ENCODE peak calls at places on chromosomes 4 and X, in nine cellular contexts. U, D, T, L, Q, M, N, V and J are unnamed samples.

GRCh38 chr4:7157140-7157488 is 35.2 kb upstream of the SORCS2 start:
- DNase-seq in T (no peak), Q (no peak), L (no peak), V (no peak), M (no peak), D (no peak), N (no peak), U (no peak), J (no peak)

GRCh38 chrX:124984140-124984813 is 335.4 kb upstream of the TEX13C start:
- DNase-seq in N (no peak), Q (no peak), U (no peak), V (no peak), M (no peak), D (no peak), T (no peak), L (no peak), J (no peak)

GRCh38 chr4:87974856-87975462 is 555 bp upstream of the SPP1 start:
- DNase-seq in L (no peak), V (peak; percentile 38), D (no peak), U (no peak), T (no peak), N (no peak), Q (no peak), M (peak; percentile 81), J (no peak)

GRCh38 chr4:184699941-184700340 is 34.0 kb downstream of the CENPU start:
- DNase-seq in T (no peak), U (no peak), Q (no peak), M (no peak), D (no peak), L (no peak), N (no peak), V (no peak), J (peak; percentile 32)

GRCh38 chrX:43998374-43998773 is 25.2 kb upstream of the NDP start:
- DNase-seq in T (no peak), D (no peak), N (no peak), L (no peak), V (no peak), U (no peak), M (no peak), Q (no peak), J (no peak)

GRCh38 chrX:41781500-41781899 is 57.5 kb downstream of the GPR82 start:
- DNase-seq in D (peak; percentile 49), U (peak; percentile 59), Q (no peak), M (peak; percentile 39), L (peak; percentile 29), T (peak; percentile 25), N (no peak), V (peak; percentile 35), J (peak; percentile 64)

GRCh38 chr4:148057425-148058020 is 325.6 kb downstream of the ARHGAP10 start:
- DNase-seq in Q (no peak), D (no peak), T (no peak), M (no peak), V (peak; percentile 2), N (no peak), L (no peak), U (no peak), J (no peak)

GRCh38 chrX:45077748-45078424 is 122.8 kb downstream of the DIPK2B start:
- DNase-seq in D (no peak), N (no peak), L (no peak), V (no peak), T (no peak), Q (no peak), U (no peak), M (no peak), J (peak; percentile 3)

GRCh38 chr4:10926025-10926424 is 241.5 kb upstream of the CLNK start:
- DNase-seq in M (no peak), Q (no peak), T (no peak), L (no peak), U (peak; percentile 50), D (no peak), V (no peak), N (no peak), J (no peak)

GRCh38 chr4:67680568-67681222 is 20.3 kb downstream of the UBA6 start:
- DNase-seq in V (no peak), N (no peak), Q (no peak), L (no peak), M (no peak), D (no peak), U (no peak), T (no peak), J (peak; percentile 19)

GRCh38 chrX:27767387-27767786 is 40.4 kb upstream of the MAGEB10 start:
- DNase-seq in L (no peak), T (no peak), U (no peak), Q (no peak), N (no peak), M (no peak), V (no peak), D (no peak), J (no peak)

GRCh38 chr4:106497271-106497670 is 128.7 kb upstream of the GIMD1 start:
- DNase-seq in L (no peak), V (no peak), Q (no peak), U (no peak), T (no peak), M (no peak), N (no peak), D (no peak), J (peak; percentile 44)

GRCh38 chrX:136880003-136880451 is 498 bp downstream of the RBMX start:
- DNase-seq in T (peak; percentile 66), V (peak; percentile 48), L (peak; percentile 53), N (peak; percentile 44), Q (peak; percentile 13), U (peak; percentile 32), D (peak; percentile 26), M (peak; percentile 5), J (peak; percentile 55)

GRCh38 chrX:120125444-120125843 is 9.7 kb upstream of the RHOXF1 start:
- DNase-seq in U (no peak), V (no peak), N (no peak), Q (no peak), M (no peak), L (no peak), T (no peak), D (no peak), J (no peak)

GRCh38 chrX:30504309-30504708 is 73.3 kb downstream of the TASL start:
- DNase-seq in V (peak; percentile 40), U (peak; percentile 20), D (peak; percentile 17), L (no peak), M (peak; percentile 22), Q (no peak), T (peak; percentile 29), N (no peak), J (peak; percentile 68)

GRCh38 chr4:80135702-80136058 is 61.6 kb upstream of the PRDM8 start:
- DNase-seq in L (no peak), D (no peak), M (no peak), V (no peak), Q (no peak), T (no peak), N (no peak), U (no peak), J (no peak)